ENCODE peak calls at places on chromosomes 1 and 21, in seven cellular contexts. D, H, E, U, G, C and N are unnamed samples.

GRCh38 chr21:46065215-46065992 is 32.5 kb upstream of the COL6A2 start:
- DNase-seq in D (peak), H (peak), E (peak), U (peak), G (no peak), C (peak), N (no peak)

GRCh38 chr1:61093525-61094137 is 11.3 kb downstream of the NFIA start:
- DNase-seq in D (peak), H (no peak), E (peak), U (peak), G (no peak), C (no peak), N (no peak)

GRCh38 chr1:205811660-205812059 is 1.3 kb downstream of the SLC41A1 start:
- DNase-seq in D (peak), H (peak), E (no peak), U (no peak), G (peak), C (no peak), N (no peak)

GRCh38 chr21:26385721-26386120 is 187.4 kb downstream of the CYYR1 start:
- DNase-seq in D (peak), H (peak), E (peak), U (peak), G (no peak), C (no peak), N (no peak)

GRCh38 chr1:89692601-89693503 is 59.9 kb downstream of the LRRC8C start:
- DNase-seq in D (peak), H (no peak), E (peak), U (no peak), G (no peak), C (no peak), N (peak)

GRCh38 chr1:91613594-91613993 is 112.9 kb downstream of the CDC7 start:
- DNase-seq in D (no peak), H (peak), E (no peak), U (no peak), G (no peak), C (peak), N (no peak)

GRCh38 chr1:51203121-51203873 is 32.8 kb upstream of the RNF11 start:
- DNase-seq in D (no peak), H (no peak), E (no peak), U (no peak), G (no peak), C (no peak), N (peak)

GRCh38 chr1:59687081-59687480 is 127.7 kb upstream of the HOOK1 start:
- DNase-seq in D (no peak), H (no peak), E (no peak), U (no peak), G (no peak), C (no peak), N (no peak)

GRCh38 chr1:1351511-1352427 is 2.6 kb upstream of the DVL1 start:
- DNase-seq in D (peak), H (peak), E (no peak), U (no peak), G (no peak), C (no peak), N (no peak)

GRCh38 chr1:109794319-109795132 is 30.8 kb upstream of the EPS8L3 start:
- DNase-seq in D (no peak), H (no peak), E (no peak), U (no peak), G (no peak), C (peak), N (no peak)

GRCh38 chr1:204997616-204998015 is 45.4 kb upstream of the CNTN2 start:
- DNase-seq in D (peak), H (no peak), E (no peak), U (no peak), G (no peak), C (no peak), N (no peak)

GRCh38 chr1:206583461-206584264 is 28.6 kb downstream of the EIF2D start:
- DNase-seq in D (peak), H (peak), E (peak), U (peak), G (peak), C (peak), N (peak)

GRCh38 chr1:121471517-121471916 is 286.7 kb downstream of the SRGAP2C start:
- DNase-seq in D (no peak), H (no peak), E (no peak), U (no peak), G (no peak), C (no peak), N (peak)

GRCh38 chr1:171868217-171868616 is 26.9 kb downstream of the DNM3 start:
- DNase-seq in D (peak), H (no peak), E (no peak), U (peak), G (no peak), C (no peak), N (no peak)

GRCh38 chr1:234957330-234958065 is 171.1 kb downstream of the TOMM20 start:
- DNase-seq in D (peak), H (peak), E (peak), U (peak), G (no peak), C (peak), N (no peak)

GRCh38 chr1:104341944-104342343 is 592.2 kb downstream of the AMY1C start:
- DNase-seq in D (no peak), H (no peak), E (no peak), U (no peak), G (no peak), C (no peak), N (no peak)

GRCh38 chr1:1946540-1946939 is 27.5 kb upstream of the TMEM52 start:
- DNase-seq in D (peak), H (peak), E (peak), U (no peak), G (no peak), C (no peak), N (no peak)

GRCh38 chr1:219650880-219651279 is 38.0 kb upstream of the ZC3H11B start:
- DNase-seq in D (no peak), H (no peak), E (no peak), U (peak), G (no peak), C (no peak), N (no peak)

GRCh38 chr1:184283999-184284398 is 102.8 kb upstream of the C1orf21 start:
- DNase-seq in D (peak), H (peak), E (peak), U (peak), G (peak), C (peak), N (no peak)

GRCh38 chr1:232183802-232184201 is 446.1 kb downstream of the SIPA1L2 start:
- DNase-seq in D (no peak), H (no peak), E (no peak), U (no peak), G (no peak), C (no peak), N (no peak)

GRCh38 chr1:205500240-205501218 is 3.9 kb upstream of the CDK18 start:
- DNase-seq in D (no peak), H (no peak), E (peak), U (no peak), G (no peak), C (no peak), N (no peak)

DNA sequence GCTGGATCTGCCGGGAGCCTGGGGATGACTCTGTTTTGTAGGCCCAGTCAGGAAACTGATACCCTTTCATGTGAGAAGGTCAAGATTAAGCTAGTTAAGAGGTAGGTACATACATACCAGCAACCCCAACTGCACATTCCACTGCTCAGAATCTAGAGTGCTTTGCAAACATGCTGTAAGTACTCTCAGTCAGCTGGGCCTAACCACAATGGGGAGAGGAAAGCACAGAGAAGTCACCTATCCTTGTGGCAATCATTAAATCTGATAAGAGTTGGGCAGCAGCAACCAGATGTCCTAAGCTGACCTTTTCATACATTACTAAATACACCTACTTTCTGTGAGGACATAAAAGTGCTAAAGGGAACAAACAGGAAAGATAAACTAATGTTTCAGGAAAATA is 2.5 kb downstream of the ETV3 start:
- DNase-seq in D (peak), H (no peak), E (peak), U (no peak), G (no peak), C (no peak), N (no peak)
- H3K4me3 ChIP-seq in D (no peak), H (no peak), E (no peak), U (no peak), G (no peak), C (no peak), N (no peak)

GRCh38 chr1:22246755-22247480 is 104.0 kb upstream of the WNT4 start:
- DNase-seq in D (no peak), H (no peak), E (no peak), U (no peak), G (no peak), C (no peak), N (no peak)
- TF ChIP-seq CTCF in D (no peak), H (no peak), E (no peak), U (no peak), G (no peak), C (no peak), N (no peak)

DNA sequence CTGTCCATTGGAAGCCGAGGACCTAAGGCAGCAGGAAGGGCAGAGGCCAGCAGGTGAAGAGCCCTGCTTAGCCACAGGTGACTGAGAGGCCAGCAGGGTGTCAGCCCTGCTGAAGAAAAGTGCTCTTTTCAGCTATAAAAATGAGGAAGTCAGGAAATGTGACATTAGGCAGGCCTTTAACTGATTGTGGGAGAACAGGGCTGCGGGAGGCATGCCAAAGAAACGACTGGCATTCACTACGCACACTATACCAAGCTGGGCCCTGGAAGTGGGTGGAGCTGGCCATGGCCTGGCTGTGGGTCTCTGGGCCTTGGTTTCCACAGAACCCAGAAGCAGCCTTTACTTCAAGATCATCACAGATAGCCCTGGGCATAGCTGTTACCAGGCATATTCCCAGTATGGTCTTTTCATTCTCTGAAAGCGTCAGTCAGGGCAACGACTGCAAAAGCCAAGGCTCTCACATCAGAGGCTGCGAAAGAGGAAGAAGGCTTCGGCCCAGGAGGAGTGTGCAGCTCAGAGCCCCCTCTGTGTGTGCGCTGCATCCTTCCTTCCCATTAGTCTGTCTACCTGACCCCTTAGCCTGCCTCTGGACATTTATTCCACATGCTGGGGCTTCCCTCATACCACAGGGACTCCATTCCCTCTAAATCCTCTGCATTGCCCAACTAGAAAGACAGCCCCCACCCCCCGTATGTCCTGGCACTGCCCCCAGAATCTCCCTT is 14.3 kb downstream of the SLC2A1 start:
- DNase-seq in D (no peak), H (no peak), E (no peak), U (no peak), G (no peak), C (peak), N (no peak)
- H3K4me3 ChIP-seq in D (no peak), H (no peak), E (no peak), U (no peak), G (no peak), C (no peak), N (no peak)

DNA sequence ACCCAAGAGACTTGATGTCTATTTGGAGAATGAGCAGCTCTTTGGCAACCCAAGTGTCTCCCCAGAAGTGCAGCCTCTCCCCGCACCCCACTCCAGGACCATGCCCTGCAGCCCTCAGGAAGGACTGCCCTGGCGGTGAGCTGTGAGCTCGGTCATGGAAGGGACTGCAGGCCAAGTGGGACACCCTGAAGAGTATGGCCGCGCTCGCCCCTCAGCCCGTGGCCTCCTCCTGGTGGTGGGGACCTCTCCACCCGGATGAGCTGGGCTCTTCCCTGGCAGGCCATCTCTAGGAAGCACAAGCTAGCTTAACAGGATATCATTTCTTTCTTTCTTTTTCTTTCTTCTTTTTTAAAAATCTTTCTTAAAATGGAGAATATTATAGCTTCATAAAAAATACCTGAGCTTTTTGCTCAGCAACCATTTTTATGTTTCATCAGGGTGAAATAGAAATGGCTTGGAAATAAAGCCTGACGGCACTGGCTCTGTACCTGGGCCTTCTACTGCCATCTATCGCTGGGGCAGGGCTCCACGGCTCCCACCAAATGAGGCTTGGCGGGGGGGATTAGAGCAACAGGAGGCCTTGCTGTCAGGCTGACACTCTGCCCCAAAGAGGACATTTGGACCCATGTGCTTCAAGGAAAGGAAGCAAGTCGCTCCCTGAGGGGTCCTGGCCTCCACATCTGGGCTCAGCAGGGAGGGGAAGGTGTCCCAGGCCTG is 296.2 kb upstream of the VAMP3 start:
- DNase-seq in D (no peak), H (no peak), E (no peak), U (no peak), G (no peak), C (no peak), N (no peak)
- TF ChIP-seq CTCF in D (no peak), H (no peak), E (no peak), U (peak), G (no peak), C (no peak), N (no peak)

GRCh38 chr1:155952505-155952890 is 11.1 kb downstream of the RXFP4 start:
- DNase-seq in D (no peak), H (no peak), E (no peak), U (no peak), G (no peak), C (no peak), N (no peak)
- H3K4me3 ChIP-seq in D (no peak), H (no peak), E (no peak), U (no peak), G (no peak), C (no peak), N (no peak)

GRCh38 chr1:112927462-112927971 is 28.5 kb downstream of the SLC16A1 start:
- DNase-seq in D (no peak), H (no peak), E (no peak), U (no peak), G (no peak), C (no peak), N (no peak)

GRCh38 chr1:112923234-112923955 is 32.6 kb downstream of the SLC16A1 start:
- DNase-seq in D (no peak), H (no peak), E (no peak), U (no peak), G (no peak), C (no peak), N (no peak)

GRCh38 chr1:112926858-112927257 is 29.1 kb downstream of the SLC16A1 start:
- DNase-seq in D (no peak), H (no peak), E (no peak), U (no peak), G (no peak), C (no peak), N (no peak)

GRCh38 chr1:112923956-112924349 is 32.0 kb downstream of the SLC16A1 start:
- DNase-seq in D (no peak), H (no peak), E (no peak), U (no peak), G (no peak), C (no peak), N (no peak)

GRCh38 chr1:112925015-112925414 is 31.0 kb downstream of the SLC16A1 start:
- DNase-seq in D (no peak), H (no peak), E (no peak), U (no peak), G (no peak), C (no peak), N (no peak)
- TF ChIP-seq CTCF in D (peak), H (peak), E (no peak), U (peak), G (no peak), C (no peak), N (no peak)

GRCh38 chr1:9494936-9495758 is 44.1 kb upstream of the SLC25A33 start:
- DNase-seq in D (peak), H (peak), E (peak), U (peak), G (peak), C (peak), N (peak)
- H3K4me3 ChIP-seq in D (no peak), H (no peak), E (peak), U (no peak), G (peak), C (peak), N (peak)

DNA sequence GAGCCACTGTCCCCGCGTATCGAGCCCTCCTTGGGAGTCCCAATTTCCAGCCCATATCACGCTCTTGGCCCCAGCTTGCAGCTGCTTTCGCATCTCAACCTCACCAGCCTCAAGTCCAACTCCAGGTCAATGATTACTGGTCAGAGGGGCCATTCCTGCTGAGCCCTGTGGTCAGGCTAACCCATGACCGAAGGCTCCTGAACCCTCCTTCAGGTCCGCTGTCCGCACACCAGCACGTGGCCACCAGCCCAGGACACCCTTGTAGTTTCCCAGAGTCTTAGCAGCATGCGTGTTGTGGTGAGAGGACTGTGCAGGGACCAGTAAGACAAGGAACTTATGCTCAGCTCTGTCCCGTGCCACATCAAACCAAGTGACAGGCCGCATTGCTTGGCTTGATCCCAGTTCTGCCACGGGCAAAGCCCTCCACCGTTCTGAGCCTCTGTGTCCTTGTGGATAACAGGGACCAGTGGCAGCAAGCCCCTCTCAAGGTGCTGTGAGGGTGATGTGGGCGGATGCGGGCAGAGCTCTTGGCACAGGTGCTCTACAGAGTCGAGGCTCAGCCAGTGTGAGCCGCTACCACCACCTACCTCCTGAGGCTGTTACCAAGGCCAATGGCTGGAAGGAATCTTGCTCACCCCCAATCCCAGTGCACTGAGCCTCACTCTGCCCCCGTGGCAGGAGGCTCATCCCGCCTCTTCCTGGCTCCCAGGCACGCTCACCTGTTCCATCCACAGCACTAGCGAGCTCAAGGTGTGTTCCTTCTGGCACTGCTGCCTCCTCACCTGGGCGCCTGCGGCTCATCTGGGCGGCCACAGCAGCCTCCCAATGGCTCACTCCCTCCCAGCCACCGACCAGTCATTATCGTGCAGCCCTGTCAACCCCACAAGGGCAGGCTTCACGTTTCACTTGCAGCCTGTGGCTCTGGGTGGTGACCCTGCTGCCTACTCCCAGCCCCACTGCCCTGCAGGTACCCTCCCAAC is 20.4 kb downstream of the KRTAP10-1 start:
- DNase-seq in D (no peak), H (no peak), E (no peak), U (no peak), G (no peak), C (no peak), N (no peak)
- TF ChIP-seq CTCF in D (no peak), H (no peak), E (no peak), U (no peak), G (no peak), C (no peak), N (no peak)